ENCODE peak calls at places on chromosomes 13 and 19, in eight cellular contexts. P is T-helper 2 cell, S is germinal center, J is kidney glomerular epithelial cell, B is cardiac fibroblast, I is HFFc6, N is Calu3, Q is T47D. H is an unnamed sample.

GRCh38 chr13:73268306-73268705 is 209.5 kb downstream of the KLF5 start:
- DNase-seq in B (peak), S (no peak), Q (no peak), N (no peak), J (no peak), I (peak), P (no peak), H (no peak)

GRCh38 chr19:1813837-1814217 is 1.8 kb upstream of the ATP8B3 start:
- DNase-seq in P (no peak), J (no peak), B (no peak), I (no peak), N (no peak), Q (no peak), S (no peak), H (no peak)

GRCh38 chr19:4932711-4933110 is 23.4 kb downstream of the UHRF1 start:
- DNase-seq in N (no peak), Q (no peak), I (no peak), B (no peak), S (no peak), J (no peak), P (no peak), H (no peak)

GRCh38 chr19:7790416-7790815 is 27.4 kb downstream of the CLEC4M start:
- DNase-seq in Q (no peak), J (no peak), N (no peak), S (no peak), I (no peak), P (no peak), B (no peak), H (no peak)

GRCh38 chr13:110944121-110944967 is 29.5 kb upstream of the ANKRD10 start:
- DNase-seq in I (peak), B (peak), J (no peak), N (peak), S (peak), P (no peak), Q (peak), H (no peak)

GRCh38 chr19:3798137-3798536 is 12.0 kb upstream of the MATK start:
- DNase-seq in N (no peak), I (no peak), P (no peak), S (no peak), Q (no peak), B (no peak), J (no peak), H (no peak)

GRCh38 chr19:48565090-48565489 is 13.1 kb downstream of the SULT2B1 start:
- DNase-seq in B (peak), N (peak), P (no peak), J (no peak), S (no peak), Q (no peak), I (peak), H (no peak)

GRCh38 chr19:51821511-51821910 is 26.6 kb downstream of the FPR3 start:
- DNase-seq in J (no peak), I (no peak), Q (no peak), S (no peak), P (no peak), N (no peak), B (no peak), H (no peak)

GRCh38 chr19:15296353-15296752 is 36.0 kb downstream of the BRD4 start:
- DNase-seq in S (no peak), I (no peak), B (no peak), Q (no peak), J (no peak), P (no peak), N (no peak), H (no peak)

GRCh38 chr13:77184455-77184854 is 142.4 kb downstream of the MYCBP2 start:
- DNase-seq in P (no peak), I (no peak), J (no peak), B (peak), S (peak), N (no peak), Q (no peak), H (peak)

GRCh38 chr19:18596752-18597157 is 8.2 kb downstream of the REX1BD start:
- DNase-seq in P (no peak), B (peak), J (no peak), Q (peak), S (no peak), N (peak), I (no peak), H (no peak)

GRCh38 chr13:27168086-27168485 is 3.5 kb downstream of the USP12 start:
- DNase-seq in S (no peak), J (no peak), P (no peak), I (no peak), B (no peak), N (no peak), Q (no peak), H (no peak)

GRCh38 chr13:75492389-75492788 is 10.4 kb upstream of the TBC1D4 start:
- DNase-seq in I (peak), N (no peak), Q (no peak), J (no peak), S (no peak), P (no peak), B (peak), H (no peak)

GRCh38 chr19:772043-772442 is 21.1 kb downstream of the MISP start:
- DNase-seq in I (no peak), N (no peak), S (no peak), Q (no peak), J (no peak), P (no peak), B (no peak), H (no peak)

GRCh38 chr13:102830646-102831045 is 15.2 kb upstream of the ERCC5 start:
- DNase-seq in P (no peak), Q (no peak), N (no peak), B (peak), J (no peak), I (no peak), S (no peak), H (no peak)

GRCh38 chr19:51111606-51112005 is 3.4 kb upstream of the CTU1 start:
- DNase-seq in J (no peak), B (no peak), P (no peak), N (peak), Q (no peak), S (no peak), I (no peak), H (no peak)

GRCh38 chr19:5665781-5666513 is 14.4 kb downstream of the MICOS13 start:
- DNase-seq in N (no peak), I (peak), P (no peak), S (no peak), B (peak), Q (peak), J (peak), H (no peak)

GRCh38 chr19:40798223-40798996 is 581 bp upstream of the EGLN2 start:
- DNase-seq in B (peak), P (peak), S (peak), I (peak), Q (no peak), J (peak), N (peak), H (peak)

GRCh38 chr13:29362849-29363604 is 232.5 kb downstream of the SLC7A1 start:
- DNase-seq in N (peak), J (peak), I (peak), P (no peak), S (peak), Q (peak), B (peak), H (peak)

GRCh38 chr13:77674802-77675201 is 22.7 kb upstream of the SLAIN1 start:
- DNase-seq in B (no peak), S (no peak), I (no peak), Q (no peak), N (no peak), P (no peak), J (no peak), H (no peak)

H was measured in naive B cell.